ENCODE peak calls at places on chromosomes 12 and 14, in six cellular contexts. I is IMR-90; A is AG04450; M is CD4-positive, alpha-beta T cell; B is stomach; N is activated CD8-positive, alpha-beta T cell treated with anti-CD3 and anti-CD28 coated beads for 36 hours. P is an unnamed sample.

GRCh38 chr12:109435428-109436180 is 41.5 kb downstream of the KCTD10 start:
- DNase-seq in M (no peak), N (no peak), B (no peak), A (no peak), I (no peak), P (no peak)

GRCh38 chr12:95742586-95742985 is 48.0 kb downstream of the NTN4 start:
- DNase-seq in A (no peak), B (no peak), M (no peak), I (no peak), N (no peak), P (no peak)

GRCh38 chr14:101196051-101196450 is 292.5 kb upstream of the RTL1 start:
- DNase-seq in A (no peak), N (no peak), B (peak), M (no peak), I (no peak), P (no peak)

GRCh38 chr12:66269757-66270383 is 32.4 kb upstream of the HELB start:
- DNase-seq in B (no peak), N (peak), A (peak), M (no peak), I (peak), P (peak)

GRCh38 chr12:122788387-122788786 is 14.0 kb downstream of the CCDC62 start:
- DNase-seq in N (no peak), A (no peak), I (peak), B (no peak), M (no peak), P (no peak)

GRCh38 chr12:1500095-1500801 is 94.1 kb downstream of the FBXL14 start:
- DNase-seq in I (peak), B (no peak), M (no peak), N (no peak), A (peak), P (no peak)

GRCh38 chr12:92206596-92206995 is 61.0 kb upstream of the BTG1 start:
- DNase-seq in N (no peak), M (no peak), B (no peak), A (no peak), I (no peak), P (no peak)

GRCh38 chr12:127192391-127192790 is 1074.6 kb upstream of the TMEM132C start:
- DNase-seq in I (no peak), B (no peak), M (no peak), N (no peak), A (no peak), P (no peak)

GRCh38 chr14:90496379-90496778 is 99.5 kb downstream of the CALM1 start:
- DNase-seq in I (no peak), M (no peak), A (no peak), N (no peak), B (no peak), P (no peak)

GRCh38 chr12:104991565-104992128 is 5.5 kb downstream of the NOPCHAP1 start:
- DNase-seq in M (no peak), B (no peak), A (no peak), N (no peak), I (no peak), P (no peak)

GRCh38 chr12:89479982-89480381 is 44.6 kb downstream of the GALNT4 start:
- DNase-seq in M (no peak), A (no peak), N (no peak), B (no peak), I (no peak), P (no peak)

GRCh38 chr14:99627100-99627499 is 17.8 kb upstream of the HHIPL1 start:
- DNase-seq in A (no peak), I (no peak), B (no peak), N (no peak), M (no peak), P (no peak)

GRCh38 chr14:92613008-92613658 is 99.6 kb downstream of the RIN3 start:
- DNase-seq in N (peak), I (no peak), B (no peak), M (peak), A (no peak), P (peak)

GRCh38 chr14:100155881-100156645 is 3.4 kb downstream of the DEGS2 start:
- DNase-seq in A (no peak), B (no peak), N (no peak), M (no peak), I (no peak), P (no peak)

GRCh38 chr14:70893062-70893841 is 14.0 kb upstream of the PCNX1 start:
- DNase-seq in B (no peak), N (no peak), M (no peak), I (no peak), A (no peak), P (no peak)

DNA sequence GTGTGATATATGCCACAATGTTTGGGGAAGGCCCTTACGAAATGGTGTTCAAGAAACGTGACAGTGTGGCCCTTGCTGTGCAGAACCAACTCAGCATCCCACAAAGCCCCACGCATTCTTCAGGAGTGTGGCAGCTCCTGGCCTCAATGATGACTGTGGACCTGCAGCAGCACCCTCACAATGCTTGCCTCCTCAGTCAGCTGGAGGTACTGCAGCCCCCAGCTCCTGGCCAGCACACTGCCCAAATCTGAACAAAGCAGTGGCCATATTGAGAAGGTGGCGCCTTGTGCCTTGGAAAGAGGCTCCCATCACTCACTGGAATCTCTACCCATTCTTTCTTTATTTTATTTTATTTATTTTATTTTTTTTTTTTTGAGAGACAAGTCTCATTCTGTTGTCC is 10.4 kb downstream of the POLE2 start:
- DNase-seq in N (no peak), M (no peak), I (no peak), A (no peak), B (no peak), P (no peak)
- TF ChIP-seq CTCF in N (no peak), M (no peak), I (no peak), A (peak), B (no peak), P (no peak)

GRCh38 chr12:79344855-79345840 is 345.6 kb downstream of the PAWR start:
- DNase-seq in B (no peak), N (peak), A (no peak), M (no peak), I (peak), P (peak)
- TF ChIP-seq CTCF in B (peak), N (no peak), A (peak), M (no peak), I (peak), P (peak)

DNA sequence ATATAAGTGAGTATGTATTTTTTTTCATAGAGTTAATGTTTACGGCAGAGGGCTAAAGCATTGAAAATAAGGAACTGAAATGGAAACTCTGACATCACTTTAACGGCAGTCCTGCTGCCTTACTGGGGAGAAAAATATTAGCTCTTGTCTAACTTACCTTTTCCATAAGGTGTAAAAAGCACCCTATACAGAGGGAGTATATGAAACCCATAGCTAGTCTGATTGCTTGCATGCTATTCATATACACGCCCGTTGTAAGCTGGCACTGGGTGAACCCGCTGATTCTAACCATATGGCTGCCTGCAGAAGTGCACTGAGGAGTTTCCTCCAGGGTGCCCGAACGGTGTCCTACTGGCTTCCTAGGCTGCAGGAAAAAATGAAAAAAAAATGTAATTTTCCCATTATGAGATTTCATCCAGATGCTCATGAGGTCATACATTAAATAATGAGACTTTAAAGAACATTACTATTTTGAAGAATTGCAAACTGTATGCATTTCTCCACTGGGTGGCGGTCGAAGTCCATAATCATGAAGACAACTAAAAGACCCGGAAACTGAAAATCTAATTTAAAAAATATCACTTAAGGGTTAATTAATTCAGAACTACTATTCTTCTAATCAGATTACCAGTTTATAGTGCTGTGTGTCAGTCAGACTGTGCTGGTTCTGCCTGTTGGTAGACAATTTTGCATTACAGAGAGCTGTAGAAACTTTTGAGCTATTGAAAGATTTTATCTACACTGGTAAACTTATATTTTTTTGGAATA is 144.7 kb downstream of the ALX1 start:
- DNase-seq in M (no peak), A (no peak), B (peak), N (peak), I (peak), P (peak)
- TF ChIP-seq CTCF in M (no peak), A (peak), B (peak), N (peak), I (peak), P (peak)

GRCh38 chr14:30273564-30273880 is 285.4 kb upstream of the G2E3 start:
- DNase-seq in N (no peak), M (no peak), A (no peak), I (no peak), B (no peak), P (no peak)
- TF ChIP-seq CTCF in N (no peak), M (no peak), A (no peak), I (no peak), B (no peak), P (no peak)

DNA sequence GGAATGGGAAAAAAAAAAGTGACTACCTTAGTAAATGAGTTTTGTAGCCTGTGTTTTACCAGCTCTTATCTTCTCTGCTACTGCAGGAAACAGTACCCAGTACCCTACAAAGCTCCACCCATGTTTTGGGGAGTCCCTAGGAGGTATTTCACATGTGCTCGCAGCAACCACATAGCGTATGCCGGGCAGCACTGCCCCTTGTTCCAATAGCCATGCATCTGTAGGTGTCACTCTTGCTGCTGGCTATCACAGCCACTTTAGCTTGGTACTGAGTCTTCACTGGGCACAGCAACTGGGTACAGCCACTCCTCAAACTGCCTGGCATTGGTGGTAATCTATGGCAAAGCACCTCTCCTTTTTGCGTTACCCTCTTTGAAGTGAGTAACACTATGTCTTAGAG is 2.0 kb upstream of the MDM1 start:
- DNase-seq in B (no peak), M (no peak), A (no peak), N (peak), I (no peak), P (peak)
- TF ChIP-seq CTCF in B (no peak), M (no peak), A (no peak), N (no peak), I (no peak), P (no peak)

DNA sequence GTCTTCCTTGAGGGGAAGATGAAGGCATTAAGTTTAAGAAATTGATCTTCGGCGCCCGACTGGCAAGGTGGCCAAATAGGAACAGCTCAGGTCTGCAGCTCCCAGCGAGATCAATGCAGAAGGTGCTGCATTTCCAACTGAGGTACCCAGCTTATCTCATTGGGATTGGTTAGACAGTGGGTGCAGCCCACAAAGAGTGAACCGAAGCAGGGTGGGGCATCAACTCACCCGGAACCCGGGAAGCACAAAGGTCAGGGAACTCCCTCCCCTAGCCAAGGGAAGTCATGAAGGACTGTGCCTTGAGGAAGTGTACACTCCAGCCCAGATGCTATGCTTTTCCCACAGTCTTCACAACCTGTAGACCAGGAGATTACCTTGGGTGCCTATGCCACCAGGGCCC is 45.2 kb upstream of the AVPR1A start:
- DNase-seq in N (no peak), B (no peak), A (no peak), I (no peak), M (no peak), P (no peak)
- TF ChIP-seq CTCF in N (no peak), B (no peak), A (no peak), I (no peak), M (no peak), P (no peak)

DNA sequence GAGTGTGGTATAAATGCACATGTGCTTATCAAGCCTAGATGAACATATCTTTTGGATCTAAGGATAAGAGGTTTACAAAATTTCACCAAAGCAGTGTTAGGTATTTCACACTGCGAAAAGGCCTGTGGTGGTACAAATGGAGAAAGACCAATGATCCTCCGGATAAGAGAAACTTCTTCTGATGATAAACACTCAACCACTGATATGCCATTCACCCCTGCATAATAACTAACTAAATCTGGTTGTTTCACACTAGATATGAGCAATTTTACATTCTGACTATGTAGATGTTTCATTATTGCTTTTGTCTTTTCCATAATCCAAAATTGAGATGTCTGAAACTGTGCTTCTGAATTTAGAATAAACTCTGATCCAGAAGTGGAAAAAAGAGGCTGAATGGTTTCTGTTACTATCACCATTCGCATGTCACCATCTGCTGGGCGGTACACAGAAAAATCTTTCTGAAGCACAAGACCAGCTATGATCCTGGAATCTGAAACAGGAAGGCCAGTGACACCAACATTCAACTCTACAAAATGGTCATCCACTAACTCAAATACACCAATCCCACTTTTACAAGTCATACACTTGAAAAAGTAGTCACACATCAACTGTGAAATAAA is 1.3 kb downstream of the BBS10 start:
- DNase-seq in B (no peak), I (peak), N (peak), A (no peak), M (no peak), P (peak)
- TF ChIP-seq CTCF in B (no peak), I (peak), N (peak), A (peak), M (no peak), P (peak)

DNA sequence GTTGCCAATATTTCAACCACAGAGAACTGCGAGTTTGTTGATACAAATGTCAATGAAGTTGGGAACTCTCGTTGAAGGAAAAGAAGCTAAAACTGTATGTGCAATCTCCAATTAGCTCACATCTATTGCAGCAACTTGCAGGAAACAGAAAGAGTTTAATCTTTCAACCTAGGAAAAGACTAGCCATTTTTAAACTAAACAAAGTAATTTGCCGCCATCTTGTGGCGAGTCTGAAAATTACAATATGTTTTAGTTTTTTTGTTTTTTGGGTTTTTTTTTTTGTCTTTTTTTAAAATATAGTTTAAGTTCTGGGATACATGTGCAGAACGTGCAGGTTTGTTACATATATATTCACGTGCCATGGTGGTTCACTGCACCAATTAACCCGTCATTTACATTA is 131.2 kb upstream of the FOXG1 start:
- DNase-seq in M (no peak), I (peak), A (no peak), N (no peak), B (no peak), P (no peak)
- TF ChIP-seq CTCF in M (peak), I (peak), A (peak), N (peak), B (peak), P (peak)